ENCODE peak calls at places on chromosomes 6 and 20, in nine cellular contexts. I is HCT116; O is naive thymus-derived CD4-positive, alpha-beta T cell; D is colonic mucosa; U is CD4-positive, alpha-beta memory T cell; L is heart left ventricle; G is stomach; Q is GM23338; S is Karpas-422. B is an unnamed sample.
A peak's percentile ranks its signal among the peaks of the same experiment; 100 is the strongest.

GRCh38 chr20:44092551-44093248 is 94.3 kb downstream of the JPH2 start:
- DNase-seq in I (no peak), O (no peak), D (peak; percentile 53), U (no peak), L (no peak), G (no peak), Q (peak; percentile 83), S (peak; percentile 89), B (no peak)

GRCh38 chr20:47701612-47702011 is 83.7 kb downstream of the SULF2 start:
- DNase-seq in I (no peak), O (no peak), D (no peak), U (no peak), L (peak; percentile 9), G (no peak), Q (no peak), S (no peak), B (no peak)

GRCh38 chr20:42159794-42160193 is 541.6 kb upstream of the CHD6 start:
- DNase-seq in I (no peak), O (no peak), D (no peak), U (no peak), L (no peak), G (no peak), Q (no peak), S (no peak), B (no peak)

GRCh38 chr6:6825986-6826901 is 237.7 kb downstream of the LY86 start:
- DNase-seq in I (no peak), O (no peak), D (peak; percentile 60), U (no peak), L (peak; percentile 76), G (peak; percentile 66), Q (no peak), S (no peak), B (no peak)

GRCh38 chr6:79666633-79667032 is 35.5 kb downstream of the SH3BGRL2 start:
- DNase-seq in I (no peak), O (no peak), D (no peak), U (no peak), L (no peak), G (no peak), Q (no peak), S (no peak), B (no peak)

GRCh38 chr6:135212935-135213334 is 31.8 kb downstream of the MYB start:
- DNase-seq in I (no peak), O (peak; percentile 32), D (no peak), U (no peak), L (no peak), G (no peak), Q (no peak), S (no peak), B (no peak)

GRCh38 chr20:17961600-17961965 is 7.0 kb downstream of the SNX5 start:
- DNase-seq in I (no peak), O (no peak), D (no peak), U (no peak), L (no peak), G (no peak), Q (no peak), S (no peak), B (no peak)

GRCh38 chr6:23940466-23940865 is 185.5 kb upstream of the NRSN1 start:
- DNase-seq in I (no peak), O (no peak), D (no peak), U (no peak), L (no peak), G (no peak), Q (peak; percentile 44), S (no peak), B (no peak)

GRCh38 chr20:15487682-15488081 is 1085.6 kb downstream of the KIF16B start:
- DNase-seq in I (no peak), O (no peak), D (no peak), U (no peak), L (no peak), G (no peak), Q (no peak), S (no peak), B (no peak)

GRCh38 chr20:41248371-41249024 is 69.0 kb downstream of the ZHX3 start:
- DNase-seq in I (no peak), O (no peak), D (no peak), U (no peak), L (no peak), G (no peak), Q (no peak), S (no peak), B (no peak)

GRCh38 chr6:14716499-14717146 is 529.2 kb upstream of the JARID2 start:
- DNase-seq in I (no peak), O (no peak), D (no peak), U (no peak), L (no peak), G (no peak), Q (no peak), S (no peak), B (no peak)

GRCh38 chr6:28758046-28758817 is 165.6 kb downstream of the TRIM27 start:
- DNase-seq in I (peak; percentile 86), O (no peak), D (no peak), U (no peak), L (no peak), G (no peak), Q (peak; percentile 81), S (peak; percentile 80), B (no peak)

GRCh38 chr6:128491041-128491642 is 29.3 kb downstream of the PTPRK start:
- DNase-seq in I (peak; percentile 28), O (no peak), D (peak; percentile 39), U (no peak), L (no peak), G (no peak), Q (peak; percentile 53), S (no peak), B (no peak)

GRCh38 chr6:40854592-40854991 is 184.4 kb downstream of the UNC5CL start:
- DNase-seq in I (no peak), O (no peak), D (no peak), U (no peak), L (no peak), G (no peak), Q (no peak), S (no peak), B (no peak)

GRCh38 chr6:167898673-167899311 is 72.1 kb downstream of the AFDN start:
- DNase-seq in I (no peak), O (no peak), D (no peak), U (no peak), L (no peak), G (no peak), Q (peak; percentile 72), S (peak; percentile 72), B (no peak)

GRCh38 chr20:32577023-32577422 is 8.1 kb downstream of the NOL4L start:
- DNase-seq in I (no peak), O (no peak), D (no peak), U (no peak), L (no peak), G (no peak), Q (peak; percentile 50), S (no peak), B (no peak)
- H3K4me1 ChIP-seq in I (peaks cover 19% of the 10 kb centered on the region), O (peaks cover 71% of the 10 kb centered on the region), D (no peaks in the 10 kb centered on the region), U (peaks cover 96% of the 10 kb centered on the region), L (no peaks in the 10 kb centered on the region), G (peaks cover 22% of the 10 kb centered on the region), Q (peaks cover 32% of the 10 kb centered on the region), S (no peaks in the 10 kb centered on the region), B (peaks cover 5% of the 10 kb centered on the region)

GRCh38 chr20:21105429-21106170 is 558 bp downstream of the LINC00237 start:
- DNase-seq in I (no peak), O (no peak), D (no peak), U (no peak), L (no peak), G (no peak), Q (peak; percentile 83), S (no peak), B (no peak)
- H3K4me3 ChIP-seq in I (no peak overlapping the region), O (no peak overlapping the region), D (no peak overlapping the region), U (no peak overlapping the region), L (no peak overlapping the region), G (no peak overlapping the region), Q (peak overlapping the region; percentile 67), S (no peak overlapping the region), B (peak overlapping the region; percentile 34)

DNA sequence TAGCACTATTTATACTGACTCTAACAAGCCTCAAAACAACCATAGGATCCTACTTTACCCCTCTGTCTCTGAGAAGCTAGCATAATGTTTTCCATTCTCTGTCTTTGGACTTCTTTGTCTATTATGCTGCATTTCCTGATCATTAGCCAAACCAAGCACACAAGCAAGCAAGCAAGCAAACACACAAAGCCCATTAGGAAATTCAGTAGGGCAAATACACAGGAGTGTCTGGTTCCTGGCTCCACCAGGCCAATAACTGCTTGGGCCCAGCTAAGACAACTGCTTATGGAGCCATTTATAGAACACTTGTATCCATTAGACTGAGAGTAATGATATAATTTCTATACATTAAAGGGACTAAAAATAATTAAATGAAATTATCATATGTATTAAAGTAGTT is 952.9 kb upstream of the EPHA7 start:
- DNase-seq in I (no peak), O (no peak), D (no peak), U (no peak), L (no peak), G (no peak), Q (no peak), S (no peak), B (no peak)
- H3K27ac ChIP-seq in I (no peak overlapping the region), O (no peak overlapping the region), D (no peak overlapping the region), U (no peak overlapping the region), L (no peak overlapping the region), G (no peak overlapping the region), Q (no peak overlapping the region), S (no peak overlapping the region), B (no peak overlapping the region)

GRCh38 chr20:16527438-16527837 is 45.8 kb downstream of the KIF16B start:
- DNase-seq in I (no peak), O (no peak), D (no peak), U (no peak), L (no peak), G (no peak), Q (no peak), S (no peak), B (no peak)
- H3K4me1 ChIP-seq in I (peaks cover 41% of the 10 kb centered on the region), O (no peaks in the 10 kb centered on the region), D (no peaks in the 10 kb centered on the region), U (no peaks in the 10 kb centered on the region), L (no peaks in the 10 kb centered on the region), G (peaks cover 6% of the 10 kb centered on the region), Q (peaks cover 28% of the 10 kb centered on the region), S (no peaks in the 10 kb centered on the region), B (no peaks in the 10 kb centered on the region)

GRCh38 chr20:37151529-37151928 is 27.6 kb upstream of the RPN2 start:
- DNase-seq in I (no peak), O (no peak), D (no peak), U (no peak), L (no peak), G (no peak), Q (no peak), S (no peak), B (no peak)
- H3K4me3 ChIP-seq in I (no peak overlapping the region), O (no peak overlapping the region), D (no peak overlapping the region), U (no peak overlapping the region), L (no peak overlapping the region), G (no peak overlapping the region), Q (no peak overlapping the region), S (no peak overlapping the region), B (no peak overlapping the region)

GRCh38 chr20:2643708-2644107 is 8.7 kb upstream of the NOP56 start:
- DNase-seq in I (no peak), O (no peak), D (no peak), U (no peak), L (no peak), G (no peak), Q (no peak), S (no peak), B (no peak)
- H3K27ac ChIP-seq in I (no peak overlapping the region), O (no peak overlapping the region), D (no peak overlapping the region), U (no peak overlapping the region), L (no peak overlapping the region), G (no peak overlapping the region), Q (no peak overlapping the region), S (no peak overlapping the region), B (no peak overlapping the region)

DNA sequence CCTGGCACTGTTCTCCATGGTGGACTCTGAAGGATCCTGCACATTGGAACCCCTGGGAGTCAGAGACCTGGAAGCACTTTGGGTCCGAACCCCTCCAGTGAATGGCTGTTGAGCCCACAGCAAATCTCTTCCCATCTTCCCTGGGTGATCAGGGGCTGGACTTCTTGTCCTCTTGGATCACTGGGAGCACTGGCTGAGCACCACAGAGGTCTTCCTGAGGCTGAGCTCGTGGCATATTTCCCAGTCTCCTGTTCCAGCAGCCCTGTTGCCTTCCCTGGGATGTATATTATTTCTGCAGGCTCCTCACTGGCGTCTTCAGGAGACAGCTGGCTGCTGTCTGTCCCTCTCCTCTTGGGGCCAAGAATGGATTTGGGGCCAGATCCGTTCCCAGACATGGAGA is 43.3 kb downstream of the PTK7 start:
- DNase-seq in I (no peak), O (no peak), D (no peak), U (no peak), L (no peak), G (no peak), Q (no peak), S (no peak), B (no peak)
- H3K4me1 ChIP-seq in I (peaks cover 47% of the 10 kb centered on the region), O (no peaks in the 10 kb centered on the region), D (no peaks in the 10 kb centered on the region), U (no peaks in the 10 kb centered on the region), L (no peaks in the 10 kb centered on the region), G (peaks cover 37% of the 10 kb centered on the region), Q (peaks cover 19% of the 10 kb centered on the region), S (peaks cover 4% of the 10 kb centered on the region), B (peaks cover 7% of the 10 kb centered on the region)

B was measured in iPS DF 6.9.